ENCODE peak calls at places on chromosomes 2 and 18, in seven cellular contexts. C is upper lobe of left lung, H is ovary, R is HepG2, W is GM12878, T is heart left ventricle, V is body of pancreas. N is an unnamed sample.
A peak's percentile ranks its signal among the peaks of the same experiment; 100 is the strongest.

GRCh38 chr18:58687871-58688308 is 16.6 kb downstream of the MALT1 start:
- DNase-seq in C (no peak), H (no peak), R (no peak), W (peak; percentile 73), T (no peak), V (no peak), N (no peak)

GRCh38 chr18:43539862-43540261 is 262.6 kb upstream of the SYT4 start:
- DNase-seq in C (no peak), H (no peak), R (no peak), W (no peak), T (no peak), V (no peak), N (no peak)

GRCh38 chr2:121532347-121532766 is 1.7 kb downstream of the RNU4ATAC start:
- DNase-seq in C (no peak), H (no peak), R (peak; percentile 25), W (no peak), T (no peak), V (no peak), N (no peak)

GRCh38 chr2:10166489-10167295 is 44.2 kb downstream of the RRM2 start:
- DNase-seq in C (no peak), H (no peak), R (no peak), W (no peak), T (no peak), V (no peak), N (no peak)

GRCh38 chr18:58044370-58045264 is 591 bp downstream of the NEDD4L start:
- DNase-seq in C (peak; percentile 61), H (peak; percentile 63), R (no peak), W (no peak), T (peak; percentile 48), V (peak; percentile 62), N (peak; percentile 64)

GRCh38 chr2:30915485-30915884 is 108.2 kb upstream of the CAPN13 start:
- DNase-seq in C (peak; percentile 53), H (no peak), R (peak; percentile 22), W (no peak), T (peak; percentile 43), V (peak; percentile 54), N (peak; percentile 15)

GRCh38 chr18:8991131-8991530 is 111.4 kb upstream of the NDUFV2 start:
- DNase-seq in C (no peak), H (no peak), R (no peak), W (no peak), T (no peak), V (no peak), N (no peak)

GRCh38 chr18:50285631-50286321 is 1.7 kb downstream of the CXXC1 start:
- DNase-seq in C (no peak), H (no peak), R (no peak), W (no peak), T (no peak), V (no peak), N (no peak)

GRCh38 chr18:26526128-26526965 is 22.0 kb downstream of the KCTD1 start:
- DNase-seq in C (no peak), H (no peak), R (no peak), W (no peak), T (no peak), V (no peak), N (no peak)

GRCh38 chr2:240569998-240570530 is 1.8 kb downstream of the RNPEPL1 start:
- DNase-seq in C (peak; percentile 16), H (peak; percentile 33), R (no peak), W (no peak), T (peak; percentile 23), V (peak; percentile 5), N (no peak)

GRCh38 chr18:27185025-27185763 is at the start of gene CHST9:
- DNase-seq in C (no peak), H (no peak), R (no peak), W (no peak), T (peak; percentile 40), V (peak; percentile 68), N (no peak)

GRCh38 chr2:134146161-134146560 is 107.7 kb upstream of the MGAT5 start:
- DNase-seq in C (no peak), H (no peak), R (no peak), W (no peak), T (no peak), V (no peak), N (no peak)

DNA sequence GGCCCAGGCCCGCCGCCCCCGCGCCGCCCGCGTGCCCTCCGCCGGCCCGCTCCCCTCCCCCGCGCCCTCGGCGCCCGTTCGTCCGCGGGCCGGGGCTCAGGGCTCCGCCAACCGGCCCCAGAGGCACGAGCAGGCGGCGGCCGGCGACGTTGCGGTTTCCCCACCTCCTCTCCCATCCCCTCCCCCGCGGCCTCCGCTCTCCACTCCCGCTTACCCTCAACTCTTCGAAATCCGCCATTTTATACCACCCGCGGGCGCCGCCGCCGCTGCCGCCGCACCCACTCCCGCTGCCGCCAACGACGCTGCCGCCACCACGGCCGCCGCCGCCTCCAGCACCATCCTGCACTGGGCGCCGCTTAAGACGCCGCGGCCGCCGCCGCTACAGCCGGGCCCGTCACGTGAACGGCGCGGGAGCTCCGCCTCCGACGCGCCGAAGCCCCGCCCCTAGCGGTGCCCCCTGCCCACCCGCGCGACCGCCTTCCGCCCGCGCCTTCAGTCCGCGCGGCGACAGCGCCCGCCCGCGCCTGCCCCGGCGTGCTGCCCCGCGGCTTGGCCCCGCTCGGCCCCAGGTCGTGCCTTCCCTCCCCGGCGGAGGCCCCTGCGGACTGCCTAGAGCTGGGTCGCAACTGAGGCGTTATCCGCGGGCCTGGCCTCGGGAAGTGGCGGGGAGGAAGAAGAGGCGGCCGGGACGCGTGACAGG is at the start of the genes KATNAL2 and PIAS2:
- DNase-seq in C (peak; percentile 83), H (peak; percentile 83), R (peak; percentile 24), W (no peak), T (peak; percentile 83), V (peak; percentile 86), N (peak; percentile 81)
- TF ChIP-seq POLR2A in C (no peak), H (no peak), R (peak; percentile 47), W (peak; percentile 97), T (peak; percentile 91), V (peak; percentile 70), N (peak; percentile 71)

GRCh38 chr2:33133436-33133835 is 186.7 kb downstream of the LTBP1 start:
- DNase-seq in C (peak; percentile 42), H (peak; percentile 48), R (no peak), W (no peak), T (peak; percentile 87), V (peak; percentile 5), N (no peak)

GRCh38 chr2:33134764-33135560 is 188.2 kb downstream of the LTBP1 start:
- DNase-seq in C (no peak), H (peak; percentile 45), R (no peak), W (no peak), T (peak; percentile 41), V (no peak), N (no peak)

GRCh38 chr2:33135645-33136044 is 188.9 kb downstream of the LTBP1 start:
- DNase-seq in C (no peak), H (no peak), R (no peak), W (no peak), T (no peak), V (no peak), N (no peak)

GRCh38 chr2:33136056-33136455 is 189.3 kb downstream of the LTBP1 start:
- DNase-seq in C (no peak), H (no peak), R (no peak), W (no peak), T (no peak), V (no peak), N (no peak)

DNA sequence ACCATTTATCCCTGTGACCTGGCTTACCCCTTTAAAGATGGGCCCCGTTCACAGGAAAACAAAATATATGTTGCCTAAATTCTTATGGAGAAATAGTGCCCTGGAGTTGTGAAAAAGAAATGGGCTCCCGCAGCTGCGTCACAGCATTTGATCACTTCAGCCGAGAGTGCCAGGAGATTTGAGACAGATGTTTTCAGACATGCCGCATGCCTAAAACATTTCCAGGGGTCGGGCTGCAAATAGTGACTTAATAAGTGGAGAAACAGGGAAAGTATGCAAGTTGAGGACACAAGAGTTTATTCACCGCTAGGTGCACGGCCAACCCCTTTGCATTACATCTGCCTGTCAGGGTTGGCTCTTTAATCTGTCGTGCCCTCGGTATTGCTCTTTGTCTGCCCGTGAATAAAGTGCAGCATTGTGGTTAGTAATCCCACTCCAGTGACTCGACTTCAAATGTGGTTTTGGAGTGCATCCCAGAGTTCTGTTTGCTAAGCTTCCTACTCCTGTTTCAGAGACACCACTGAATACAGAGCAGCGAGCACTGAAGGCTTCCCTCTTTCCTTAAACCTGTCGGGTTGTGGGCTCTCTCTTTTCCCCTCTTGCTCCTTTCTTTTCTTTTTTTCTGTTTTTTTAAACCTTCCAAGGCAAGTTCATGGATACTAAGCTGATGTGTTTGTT is 187.5 kb downstream of the LTBP1 start:
- DNase-seq in C (peak; percentile 40), H (peak; percentile 54), R (peak; percentile 67), W (no peak), T (peak; percentile 61), V (peak; percentile 25), N (peak; percentile 7)
- TF ChIP-seq POLR2A in C (no peak), H (no peak), R (no peak), W (no peak), T (no peak), V (peak; percentile 19), N (no peak)

DNA sequence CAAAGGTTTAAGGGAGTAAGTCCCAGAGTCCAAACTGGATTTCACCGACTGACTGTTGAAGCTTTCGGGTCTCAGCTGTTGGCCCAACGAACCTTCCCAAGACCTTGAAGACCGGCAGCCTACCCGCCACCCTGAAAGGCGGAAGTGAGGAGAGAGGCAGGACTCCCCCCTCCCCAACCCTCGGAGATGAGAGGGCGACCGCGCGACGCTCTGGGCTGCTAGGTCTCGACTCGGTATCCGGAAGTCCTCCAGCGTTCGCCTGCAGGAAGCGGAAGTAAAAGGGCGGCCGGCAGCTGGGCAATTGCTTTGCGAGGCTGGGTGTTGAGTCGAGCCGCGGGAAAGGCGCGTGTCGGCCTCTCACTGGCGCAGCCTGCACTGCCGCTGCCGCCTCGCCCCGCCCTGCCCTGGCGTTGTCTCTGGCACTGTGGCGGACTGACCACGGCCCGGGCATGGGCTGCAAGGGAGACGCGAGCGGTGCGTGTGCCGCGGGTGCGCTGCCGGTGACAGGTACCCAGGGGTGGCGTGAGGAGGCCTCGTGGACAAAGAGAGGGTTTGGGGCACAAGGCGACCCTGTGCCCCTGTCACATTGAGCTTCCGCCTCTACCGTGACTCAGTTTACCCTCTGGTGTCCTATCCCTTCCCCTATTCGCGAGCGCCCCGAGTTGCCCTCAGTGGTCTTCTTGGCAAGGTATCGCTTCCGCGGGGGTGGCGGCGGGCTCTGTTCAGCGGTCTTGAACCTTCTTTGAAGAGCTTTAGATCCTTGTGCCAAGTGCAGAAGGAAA is at the start of gene UGGT1:
- DNase-seq in C (peak; percentile 98), H (peak; percentile 91), R (peak; percentile 97), W (peak; percentile 93), T (peak; percentile 96), V (peak; percentile 97), N (peak; percentile 93)
- TF ChIP-seq POLR2A in C (no peak), H (peak; percentile 62), R (peak; percentile 94), W (peak; percentile 99), T (peak; percentile 78), V (peak; percentile 96), N (no peak)

DNA sequence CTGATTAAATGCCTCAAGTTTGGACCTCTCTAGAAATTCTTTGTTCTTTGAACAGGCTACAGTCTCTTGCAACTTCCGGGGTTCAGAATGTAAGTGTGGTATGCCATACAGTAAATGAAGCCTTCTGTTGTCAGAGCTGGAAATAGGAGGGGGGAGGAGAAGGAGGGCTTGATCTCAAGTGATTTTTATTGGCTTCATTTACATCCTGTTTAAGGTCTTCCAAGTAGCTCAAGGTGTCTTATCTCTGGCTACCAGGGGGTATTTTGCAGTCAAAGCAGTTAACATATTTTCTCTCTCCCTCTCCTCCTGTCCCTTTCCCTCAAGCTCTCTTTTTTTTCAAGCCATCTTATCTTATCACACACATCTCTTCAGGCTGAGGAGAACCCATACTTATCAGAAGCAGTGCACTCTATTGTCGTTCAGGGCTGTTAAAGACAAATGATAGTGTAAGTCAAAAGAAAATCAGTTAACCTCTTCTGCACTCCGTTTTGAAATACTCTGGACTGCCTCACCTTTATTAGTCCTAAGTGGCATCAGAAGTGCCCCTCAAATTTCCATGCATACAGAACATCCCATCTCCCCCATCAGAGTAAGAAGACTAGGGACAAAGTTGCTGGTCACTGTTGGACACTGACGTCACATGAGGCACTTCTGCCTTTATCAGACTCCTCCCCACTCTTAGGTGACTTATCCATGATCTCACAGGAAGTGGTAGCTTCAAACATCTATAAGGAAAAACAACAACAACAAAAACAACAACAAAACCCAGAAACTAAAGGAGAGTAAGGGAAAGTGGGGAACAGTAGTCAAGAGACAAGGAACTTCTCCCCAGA is 112.1 kb downstream of the ZNF521 start:
- DNase-seq in C (no peak), H (no peak), R (no peak), W (no peak), T (no peak), V (no peak), N (no peak)
- TF ChIP-seq POLR2A in C (no peak), H (no peak), R (no peak), W (no peak), T (no peak), V (no peak), N (no peak)